ENCODE peak calls at places on chromosomes 3 and 15, in four cellular contexts. G is NT2/D1, F is left ventricle myocardium inferior, I is right lobe of liver. U is an unnamed sample.

GRCh38 chr3:170049146-170050000 is 11.6 kb downstream of the GPR160 start:
- DNase-seq in F (no peak), I (no peak), G (no peak), U (no peak)

GRCh38 chr3:155019576-155019975 is 60.5 kb upstream of the MME start:
- DNase-seq in I (no peak), F (no peak), G (no peak), U (peak; percentile 21)

GRCh38 chr3:187165144-187165543 is 25.8 kb upstream of the RPL39L start:
- DNase-seq in G (peak; percentile 86), F (no peak), I (no peak), U (peak; percentile 84)

GRCh38 chr15:25883860-25884259 is 20.7 kb upstream of the ATP10A start:
- DNase-seq in G (no peak), F (no peak), I (no peak), U (peak; percentile 78)

GRCh38 chr3:151281671-151282334 is 3.5 kb upstream of the P2RY14 start:
- DNase-seq in G (no peak), I (no peak), F (no peak), U (no peak)

GRCh38 chr3:154690413-154690812 is 260.4 kb upstream of the GPR149 start:
- DNase-seq in F (no peak), G (no peak), I (no peak), U (no peak)

GRCh38 chr3:126807795-126808194 is 103.8 kb downstream of the CHCHD6 start:
- DNase-seq in I (no peak), F (no peak), G (no peak), U (no peak)

GRCh38 chr3:167840247-167840646 is 104.7 kb downstream of the SERPINI1 start:
- DNase-seq in I (no peak), G (no peak), F (no peak), U (no peak)

GRCh38 chr3:151561878-151562277 is 101.0 kb upstream of the IGSF10 start:
- DNase-seq in G (no peak), I (no peak), F (no peak), U (no peak)

GRCh38 chr3:50430950-50431435 is 71.7 kb upstream of the TMEM115 start:
- DNase-seq in I (no peak), F (no peak), G (peak; percentile 25), U (no peak)

GRCh38 chr3:31433679-31433992 is 99.1 kb upstream of the STT3B start:
- DNase-seq in I (no peak), F (no peak), G (no peak), U (no peak)

GRCh38 chr3:113698213-113698742 is 1.8 kb upstream of the USF3 start:
- DNase-seq in G (no peak), I (no peak), F (no peak), U (no peak)

GRCh38 chr15:82808634-82809041 is 790 bp upstream of the WHAMM start:
- DNase-seq in I (no peak), G (no peak), F (no peak), U (no peak)

GRCh38 chr15:71125831-71126453 is 10.7 kb downstream of the THSD4 start:
- DNase-seq in G (no peak), I (no peak), F (no peak), U (no peak)

GRCh38 chr3:10226293-10226692 is 22.0 kb upstream of the TATDN2 start:
- DNase-seq in I (no peak), F (no peak), G (peak; percentile 96), U (no peak)

GRCh38 chr3:10219737-10220136 is 28.5 kb upstream of the TATDN2 start:
- DNase-seq in G (no peak), I (no peak), F (no peak), U (no peak)

GRCh38 chr3:10228248-10228950 is 19.9 kb upstream of the TATDN2 start:
- DNase-seq in G (no peak), F (no peak), I (no peak), U (peak; percentile 73)

GRCh38 chr3:10224794-10225660 is 23.2 kb upstream of the TATDN2 start:
- DNase-seq in I (peak; percentile 76), G (peak; percentile 66), F (peak; percentile 56), U (peak; percentile 76)

DNA sequence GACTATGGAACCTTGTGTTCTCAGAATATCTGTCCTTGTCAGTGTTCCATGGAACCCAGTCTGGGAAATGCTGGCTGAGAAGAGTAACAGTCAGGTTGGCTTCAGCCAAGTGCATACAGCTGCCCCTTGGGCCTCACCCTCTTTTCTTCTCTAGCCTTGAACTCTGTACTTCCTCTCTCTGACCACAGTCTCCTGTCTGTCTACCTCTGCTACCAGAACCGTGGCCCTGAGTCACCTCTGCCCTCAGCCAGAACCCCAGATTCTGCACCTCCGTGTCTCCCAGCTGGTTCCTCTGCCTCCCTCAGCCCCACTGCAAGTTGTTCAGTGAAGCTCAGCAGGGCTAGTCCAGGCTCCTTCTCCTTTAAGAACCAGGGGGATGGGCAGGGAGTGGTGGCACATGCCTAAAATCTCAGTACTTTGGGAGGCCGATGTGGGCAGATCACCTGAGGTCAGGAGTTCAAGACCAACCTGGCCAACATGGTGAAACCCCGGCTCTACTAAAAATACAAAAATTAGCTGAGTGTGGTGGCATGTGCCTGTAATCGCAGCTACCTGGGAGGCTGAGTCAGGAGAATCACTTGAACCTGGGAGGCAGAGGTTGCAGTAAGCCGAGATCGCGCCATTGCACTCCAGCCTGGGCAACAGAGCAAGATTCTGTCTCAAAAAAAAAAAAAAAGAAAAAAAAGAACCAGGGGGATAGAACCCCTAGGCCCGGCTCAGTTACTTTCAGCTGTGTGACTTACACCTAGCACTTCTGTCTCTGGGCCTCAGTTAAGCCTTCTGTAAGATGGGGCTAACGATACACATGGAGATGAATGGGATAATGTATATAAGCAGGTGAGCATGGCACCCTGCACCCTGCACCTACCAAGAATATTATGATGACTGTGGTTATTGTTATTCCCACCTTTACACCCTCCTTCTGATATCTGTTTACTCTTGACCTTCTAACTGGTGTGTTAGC is 24.3 kb upstream of the TATDN2 start:
- DNase-seq in G (no peak), F (no peak), I (no peak), U (no peak)
- H3K4me1 ChIP-seq in G (no peaks in the 10 kb centered on the region), F (peaks cover 7% of the 10 kb centered on the region), I (peaks cover 15% of the 10 kb centered on the region), U (no peaks in the 10 kb centered on the region)

DNA sequence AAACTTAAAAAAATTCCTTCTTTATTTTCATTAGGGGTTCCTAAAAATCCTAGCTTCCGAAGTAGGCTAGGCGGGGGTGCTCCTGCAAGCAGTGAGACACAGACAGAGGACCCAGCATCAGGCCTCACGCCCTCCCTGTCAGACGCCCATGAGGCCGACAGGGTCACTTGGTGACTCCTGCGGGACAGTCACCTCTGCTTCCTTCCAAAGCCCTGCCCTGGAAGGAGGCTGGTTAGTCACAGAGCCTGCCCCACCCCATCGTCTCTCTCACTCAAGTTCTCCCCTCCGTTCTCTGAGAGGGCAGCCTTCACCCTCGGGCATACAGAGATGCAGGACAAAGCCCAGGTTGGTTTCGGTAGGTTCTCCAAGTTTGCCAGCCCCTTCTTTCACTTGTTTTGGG is 38.6 kb downstream of the EHD4 start:
- DNase-seq in I (no peak), F (no peak), G (no peak), U (no peak)
- H3K4me1 ChIP-seq in I (peaks cover 27% of the 10 kb centered on the region), F (peaks cover 100% of the 10 kb centered on the region), G (peaks cover 9% of the 10 kb centered on the region), U (peaks cover 36% of the 10 kb centered on the region)

DNA sequence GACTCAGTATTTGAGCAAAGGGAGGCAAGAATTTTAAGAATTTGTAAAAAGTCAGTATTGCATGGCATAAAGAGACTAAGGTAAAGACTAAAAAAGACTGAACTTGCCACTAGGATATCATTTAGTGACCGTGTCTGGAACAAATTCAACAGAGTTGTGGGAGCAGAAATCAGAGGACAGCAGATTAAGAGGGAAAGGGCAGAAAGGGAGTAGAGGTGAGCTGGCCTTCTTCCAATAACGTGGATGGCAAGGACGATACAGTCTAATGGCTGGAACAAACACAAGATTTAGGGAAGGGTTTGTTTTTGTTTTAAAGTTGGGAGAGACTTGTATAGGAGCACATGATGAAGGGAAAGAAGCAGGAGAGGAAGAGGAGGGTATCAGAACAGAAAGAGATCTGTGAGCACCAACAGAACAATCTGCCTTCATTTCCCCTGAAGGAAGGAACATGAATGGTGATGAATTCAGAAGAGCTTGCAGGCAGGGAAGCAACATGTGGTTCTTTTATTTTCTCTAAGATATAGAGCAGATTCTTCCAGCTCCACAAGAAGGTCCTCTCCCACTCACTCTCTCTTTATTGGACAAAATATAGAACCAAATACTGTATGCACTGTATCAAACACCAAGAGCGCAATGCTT is 8.6 kb downstream of the VGLL4 start:
- DNase-seq in F (no peak), G (no peak), I (no peak), U (no peak)
- H3K4me1 ChIP-seq in F (peaks cover 100% of the 10 kb centered on the region), G (peaks cover 4% of the 10 kb centered on the region), I (peaks cover 7% of the 10 kb centered on the region), U (peaks cover 70% of the 10 kb centered on the region)

DNA sequence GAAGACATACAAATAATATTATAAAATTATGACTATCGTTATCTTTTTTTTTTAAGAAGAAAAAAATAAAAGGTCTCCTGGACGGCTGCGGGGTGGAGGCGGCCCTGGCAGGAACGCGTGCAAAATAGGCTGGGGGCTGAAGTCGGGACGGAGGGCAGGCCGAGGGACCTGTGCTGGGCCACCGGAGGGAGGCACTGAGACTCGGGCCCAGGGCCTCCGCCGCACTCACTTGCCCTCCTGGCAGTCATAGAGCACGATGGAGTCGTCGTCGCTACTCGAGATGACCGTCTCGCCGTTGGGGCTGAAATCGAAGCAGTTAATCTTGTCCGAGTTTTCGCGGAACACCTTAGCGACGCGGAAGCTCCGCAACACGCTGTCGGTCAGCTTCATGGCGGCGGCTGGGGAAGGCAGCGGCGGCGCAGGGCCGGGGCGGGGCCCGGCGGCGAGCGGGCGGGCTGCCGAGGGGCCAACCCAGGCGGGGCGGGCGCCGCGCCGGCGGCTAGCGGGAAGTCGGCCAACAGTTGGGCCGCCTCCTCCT is 408 bp downstream of the WDR82 start:
- DNase-seq in I (no peak), F (no peak), G (no peak), U (peak; percentile 70)
- H3K4me1 ChIP-seq in I (peaks cover 49% of the 10 kb centered on the region), F (peaks cover 78% of the 10 kb centered on the region), G (no peaks in the 10 kb centered on the region), U (peaks cover 23% of the 10 kb centered on the region)

DNA sequence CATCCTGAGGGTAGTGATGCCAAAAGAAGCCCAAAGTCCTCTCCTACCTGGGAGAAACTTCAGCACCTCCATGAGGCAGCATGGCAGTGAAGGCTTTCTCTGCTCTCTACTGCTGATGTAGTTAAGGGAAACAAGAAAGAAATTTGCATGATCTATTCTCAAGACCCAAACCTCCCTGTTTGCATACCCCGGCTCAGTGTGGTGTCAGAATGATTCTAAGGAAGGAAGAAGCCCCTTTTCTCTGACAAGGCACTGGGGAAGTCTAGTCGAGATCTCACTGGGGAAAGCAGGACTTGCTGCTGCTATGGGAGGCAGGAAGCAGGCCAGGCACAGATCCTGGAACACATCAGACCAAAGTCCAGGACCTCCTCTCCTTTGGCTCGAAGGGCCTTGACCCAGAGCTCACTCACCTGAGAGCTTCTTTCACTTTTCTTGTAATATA is 89.4 kb upstream of the ICE2 start:
- DNase-seq in G (no peak), I (peak; percentile 61), F (no peak), U (no peak)
- H3K4me1 ChIP-seq in G (peaks cover 5% of the 10 kb centered on the region), I (peaks cover 56% of the 10 kb centered on the region), F (peaks cover 35% of the 10 kb centered on the region), U (no peaks in the 10 kb centered on the region)

DNA sequence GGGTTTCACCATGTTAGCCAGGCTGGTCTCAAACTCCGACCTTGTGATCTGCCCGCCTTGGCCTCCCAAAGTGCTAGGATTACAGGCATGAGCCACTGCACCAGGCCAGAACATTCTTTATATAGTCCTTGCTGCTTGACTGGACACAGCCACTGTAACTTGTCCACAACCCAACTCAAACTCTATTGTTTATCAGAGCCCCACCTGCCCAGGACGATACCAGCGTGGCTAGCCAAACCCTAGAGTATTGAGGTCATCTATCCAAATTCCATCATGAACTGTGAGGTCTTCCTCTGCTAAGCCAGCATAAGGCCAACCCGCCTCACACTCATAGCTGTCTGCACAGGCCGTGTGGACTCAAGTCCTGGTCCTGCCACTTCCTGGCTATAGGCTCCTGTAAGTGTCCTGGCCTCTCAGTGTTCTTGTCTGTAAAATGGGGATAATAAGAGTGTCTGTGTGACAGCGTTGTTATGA is 63.9 kb downstream of the DAPK2 start:
- DNase-seq in G (no peak), I (no peak), F (no peak), U (no peak)
- H3K4me1 ChIP-seq in G (peaks cover 10% of the 10 kb centered on the region), I (no peaks in the 10 kb centered on the region), F (peaks cover 91% of the 10 kb centered on the region), U (peaks cover 17% of the 10 kb centered on the region)

GRCh38 chr3:129121792-129122696 is at the start of gene RAB43:
- DNase-seq in G (peak; percentile 94), F (peak; percentile 90), I (peak; percentile 96), U (peak; percentile 97)
- H3K4me1 ChIP-seq in G (peaks cover 20% of the 10 kb centered on the region), F (peaks cover 33% of the 10 kb centered on the region), I (peaks cover 36% of the 10 kb centered on the region), U (peaks cover 13% of the 10 kb centered on the region)

U was measured in cardiac muscle cell.